ENCODE peak calls at places on chromosome 3, in five cellular contexts. M, S, J, T and N are unnamed samples.

GRCh38 chr3:30611613-30612421 is 5.4 kb downstream of the TGFBR2 start:
- DNase-seq in M (peak; percentile 86), S (peak; percentile 60), J (no peak), T (no peak), N (peak; percentile 57)

GRCh38 chr3:165805834-165806561 is 31.2 kb downstream of the BCHE start:
- DNase-seq in M (no peak), S (no peak), J (peak; percentile 14), T (no peak), N (no peak)

GRCh38 chr3:63400259-63400860 is 122.3 kb downstream of the SYNPR start:
- DNase-seq in M (peak; percentile 30), S (no peak), J (no peak), T (no peak), N (peak; percentile 9)

GRCh38 chr3:14728113-14728512 is 53.2 kb downstream of the C3orf20 start:
- DNase-seq in M (no peak), S (no peak), J (no peak), T (no peak), N (no peak)

GRCh38 chr3:190239325-190239724 is 82.9 kb downstream of the CLDN1 start:
- DNase-seq in M (no peak), S (no peak), J (no peak), T (no peak), N (no peak)

GRCh38 chr3:132486086-132486485 is 68.8 kb downstream of the DNAJC13 start:
- DNase-seq in M (peak; percentile 8), S (peak; percentile 17), J (no peak), T (peak; percentile 20), N (no peak)

GRCh38 chr3:115038831-115039230 is 108.3 kb downstream of the ZBTB20 start:
- DNase-seq in M (no peak), S (no peak), J (no peak), T (no peak), N (no peak)

GRCh38 chr3:69120879-69121464 is 1.4 kb downstream of the LMOD3 start:
- DNase-seq in M (peak; percentile 89), S (peak; percentile 76), J (peak; percentile 48), T (peak; percentile 43), N (peak; percentile 62)

GRCh38 chr3:163218336-163218735 is 1721.7 kb downstream of the OTOL1 start:
- DNase-seq in M (no peak), S (no peak), J (no peak), T (no peak), N (no peak)

GRCh38 chr3:188947983-188948657 is 223.7 kb upstream of the TPRG1 start:
- DNase-seq in M (peak; percentile 81), S (peak; percentile 85), J (no peak), T (peak; percentile 89), N (peak; percentile 85)

GRCh38 chr3:188946351-188946750 is 225.4 kb upstream of the TPRG1 start:
- DNase-seq in M (no peak), S (no peak), J (no peak), T (no peak), N (no peak)

GRCh38 chr3:188946837-188947236 is 224.9 kb upstream of the TPRG1 start:
- DNase-seq in M (no peak), S (no peak), J (no peak), T (no peak), N (no peak)

GRCh38 chr3:188948658-188949400 is 222.9 kb upstream of the TPRG1 start:
- DNase-seq in M (peak; percentile 80), S (peak; percentile 96), J (no peak), T (peak; percentile 81), N (peak; percentile 89)

GRCh38 chr3:188947401-188947982 is 224.3 kb upstream of the TPRG1 start:
- DNase-seq in M (peak; percentile 90), S (peak; percentile 63), J (no peak), T (peak; percentile 52), N (peak; percentile 56)
- TF ChIP-seq CTCF in M (peak; percentile 31), S (peak; percentile 20), J (no peak), T (peak; percentile 33), N (peak; percentile 69)

DNA sequence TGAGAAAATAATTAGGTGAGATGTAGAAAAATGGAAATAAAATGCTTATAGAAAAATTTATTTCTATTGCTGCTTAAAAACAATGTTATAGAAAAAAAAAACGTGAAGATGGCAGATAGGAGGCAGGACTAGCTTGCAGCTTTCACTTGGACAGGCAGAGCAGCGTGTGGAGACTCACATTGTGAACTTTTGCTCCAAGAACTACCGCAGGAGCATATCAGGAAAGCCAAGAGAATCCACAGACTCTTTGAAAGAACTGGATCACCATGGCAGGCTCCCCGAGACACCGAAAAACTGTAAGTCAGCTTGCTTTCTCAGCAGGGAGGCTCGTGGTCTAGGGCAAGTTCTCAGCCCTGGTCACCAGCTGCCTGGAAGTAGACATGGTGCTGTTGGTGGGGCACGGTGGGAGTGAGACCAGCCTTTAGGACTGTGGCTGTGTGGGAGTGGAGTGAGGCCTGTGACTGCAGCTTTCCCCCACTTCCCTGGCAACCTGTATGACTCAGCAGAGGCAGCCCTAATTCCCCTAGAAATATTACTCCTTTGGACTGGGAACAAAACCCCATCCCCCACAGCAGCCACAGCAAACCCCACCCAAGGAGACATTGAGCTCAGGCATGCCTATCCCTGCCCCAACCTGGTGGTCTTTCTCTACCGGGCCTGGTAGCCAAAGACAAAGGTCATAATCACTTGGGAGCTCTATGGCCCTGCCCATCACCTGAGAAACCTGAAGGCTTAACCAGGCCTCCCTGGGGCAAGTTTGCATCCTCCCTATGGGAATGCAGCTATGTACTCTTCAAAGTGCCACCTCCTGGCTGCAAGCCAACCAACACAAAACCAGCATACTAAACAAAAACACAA is 22.8 kb downstream of the STRIT1 start:
- DNase-seq in M (peak; percentile 53), S (no peak), J (no peak), T (no peak), N (no peak)
- TF ChIP-seq CTCF in M (no peak), S (no peak), J (no peak), T (no peak), N (no peak)

DNA sequence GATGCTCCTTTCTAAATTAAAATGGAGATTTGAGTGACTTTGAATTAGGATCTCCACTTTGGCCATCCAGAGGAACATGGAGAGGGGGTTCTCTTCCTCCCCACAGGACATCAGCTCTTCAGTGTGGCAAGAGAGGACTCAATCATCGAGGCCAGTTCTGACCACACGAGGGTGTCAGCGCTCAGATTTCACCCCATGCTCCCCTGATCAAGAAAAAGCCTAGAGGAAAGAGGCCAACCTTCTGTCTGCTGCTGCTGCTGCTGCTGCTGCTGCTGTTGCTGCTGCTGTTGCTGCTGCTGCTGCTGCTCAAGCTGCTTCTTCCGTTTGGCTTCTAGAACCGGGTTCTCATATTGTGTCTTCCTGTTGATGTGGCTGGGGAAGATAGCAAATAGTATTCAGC is 599.1 kb downstream of the MAGI1 start:
- DNase-seq in M (peak; percentile 62), S (peak; percentile 74), J (peak; percentile 17), T (peak; percentile 46), N (peak; percentile 34)
- TF ChIP-seq CTCF in M (peak; percentile 70), S (peak; percentile 72), J (no peak), T (peak; percentile 67), N (peak; percentile 75)

DNA sequence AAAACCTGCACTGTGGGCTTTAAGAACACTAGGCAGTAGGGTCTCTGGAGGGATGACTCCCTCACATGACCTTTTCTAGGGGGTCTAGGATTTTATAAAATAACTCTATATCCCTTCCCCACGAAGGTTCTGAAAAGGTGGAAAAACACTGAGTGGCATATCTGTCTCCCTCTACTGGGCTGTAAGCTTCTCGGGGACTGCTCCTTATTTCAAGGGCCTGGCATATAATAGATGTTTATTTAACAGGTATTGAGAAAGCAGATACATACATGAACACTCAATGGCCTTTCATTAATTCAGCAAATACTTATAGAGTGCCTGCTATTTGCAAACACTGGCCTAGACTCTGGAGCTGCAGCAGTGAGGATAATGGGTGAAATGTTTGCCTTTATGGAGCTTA is 146.2 kb upstream of the WNT5A start:
- DNase-seq in M (no peak), S (no peak), J (no peak), T (no peak), N (no peak)
- TF ChIP-seq CTCF in M (no peak), S (no peak), J (no peak), T (no peak), N (peak; percentile 15)

GRCh38 chr3:184745526-184745925 is 33.7 kb upstream of the MAGEF1 start:
- DNase-seq in M (no peak), S (no peak), J (no peak), T (no peak), N (no peak)

GRCh38 chr3:184748219-184749135 is 36.6 kb upstream of the MAGEF1 start:
- DNase-seq in M (peak; percentile 85), S (peak; percentile 68), J (peak; percentile 49), T (no peak), N (no peak)

GRCh38 chr3:184743248-184743647 is 31.4 kb upstream of the MAGEF1 start:
- DNase-seq in M (no peak), S (no peak), J (no peak), T (no peak), N (no peak)

GRCh38 chr3:184749168-184749744 is 37.4 kb upstream of the MAGEF1 start:
- DNase-seq in M (no peak), S (no peak), J (no peak), T (no peak), N (no peak)

GRCh38 chr3:184746131-184747120 is 34.6 kb upstream of the MAGEF1 start:
- DNase-seq in M (no peak), S (no peak), J (no peak), T (no peak), N (no peak)
- TF ChIP-seq CTCF in M (no peak), S (no peak), J (no peak), T (no peak), N (no peak)